ENCODE peak calls at places on chromosomes 13 and 19, in eight cellular contexts. Z, M, D, Y, B, V, N and H are unnamed samples. For H3K9me3, the result is how much of the 10 kb centered on the place peaks cover.

GRCh38 chr19:18051887-18052286 is 34.8 kb downstream of the IL12RB1 start:
- DNase-seq in N (no peak), Y (no peak), B (peak), D (no peak), M (peak), V (peak), Z (no peak), H (no peak)

GRCh38 chr19:47623151-47623920 is 14.4 kb downstream of the BICRA start:
- DNase-seq in V (no peak), Y (no peak), Z (no peak), B (peak), N (no peak), D (peak), M (no peak), H (no peak)

GRCh38 chr19:16702123-16702522 is 17.5 kb upstream of the NWD1 start:
- DNase-seq in B (peak), M (peak), N (no peak), V (peak), Y (no peak), D (no peak), Z (no peak), H (no peak)

GRCh38 chr19:18894254-18895037 is 1.5 kb downstream of the CERS1 start:
- DNase-seq in V (no peak), Y (no peak), M (no peak), N (no peak), B (peak), D (no peak), Z (no peak), H (no peak)

GRCh38 chr19:7888145-7888825 is at the start of gene LRRC8E:
- DNase-seq in B (peak), Z (peak), V (no peak), Y (peak), N (no peak), M (no peak), D (peak), H (no peak)

GRCh38 chr19:7224205-7224833 is 69.9 kb downstream of the INSR start:
- DNase-seq in N (no peak), V (no peak), Z (no peak), B (no peak), M (no peak), D (no peak), Y (peak), H (no peak)

GRCh38 chr13:48636550-48636949 is 17.2 kb upstream of the CYSLTR2 start:
- DNase-seq in Y (no peak), N (no peak), Z (no peak), V (no peak), D (no peak), B (no peak), M (no peak), H (no peak)

GRCh38 chr13:30499338-30499737 is 33.6 kb upstream of the HMGB1 start:
- DNase-seq in M (no peak), B (no peak), N (no peak), Y (no peak), D (no peak), Z (no peak), V (no peak), H (no peak)

GRCh38 chr19:50167314-50167721 is 4.2 kb upstream of the IZUMO2 start:
- DNase-seq in V (no peak), B (no peak), N (no peak), M (no peak), Z (no peak), Y (no peak), D (peak), H (no peak)

GRCh38 chr13:32528358-32528757 is 10.2 kb downstream of the N4BP2L2 start:
- DNase-seq in M (no peak), Z (no peak), N (no peak), B (no peak), V (no peak), Y (no peak), D (peak), H (no peak)

GRCh38 chr19:10464456-10464855 is 38.7 kb downstream of the KEAP1 start:
- DNase-seq in Y (no peak), D (no peak), M (no peak), V (no peak), Z (no peak), B (no peak), N (no peak), H (no peak)

GRCh38 chr19:49790866-49791265 is 22.2 kb downstream of the FUZ start:
- DNase-seq in Y (peak), D (no peak), N (no peak), V (peak), Z (no peak), M (peak), B (no peak), H (no peak)

GRCh38 chr13:110541526-110541920 is 20.0 kb downstream of the RAB20 start:
- DNase-seq in M (no peak), V (no peak), Z (no peak), Y (no peak), B (no peak), D (no peak), N (no peak), H (no peak)

GRCh38 chr13:113083402-113084061 is 22.1 kb upstream of the F7 start:
- DNase-seq in N (no peak), V (peak), B (peak), Z (no peak), D (no peak), M (peak), Y (no peak), H (no peak)

GRCh38 chr19:54556194-54556593 is 17.4 kb upstream of the LILRA2 start:
- DNase-seq in V (no peak), M (no peak), N (no peak), Y (no peak), B (no peak), D (no peak), Z (no peak), H (no peak)

GRCh38 chr19:10309423-10309822 is at the start of gene ZGLP1:
- DNase-seq in B (no peak), N (no peak), V (no peak), D (no peak), M (no peak), Y (no peak), Z (no peak), H (no peak)

GRCh38 chr13:52652980-52653303 is 306 bp downstream of the SUGT1 start:
- DNase-seq in N (no peak), D (no peak), V (no peak), B (no peak), M (no peak), Z (no peak), Y (no peak), H (no peak)

GRCh38 chr19:46976845-46977320 is 42.8 kb upstream of the NPAS1 start:
- DNase-seq in Z (no peak), V (no peak), Y (no peak), B (no peak), N (no peak), M (peak), D (no peak), H (no peak)

GRCh38 chr13:66778461-66778860 is 451.7 kb downstream of the PCDH9 start:
- DNase-seq in V (no peak), Z (no peak), B (no peak), Y (no peak), N (no peak), M (no peak), D (no peak), H (no peak)

GRCh38 chr19:40610396-40611064 is 9.4 kb downstream of the LTBP4 start:
- DNase-seq in M (peak), V (peak), N (peak), Z (peak), D (peak), B (peak), Y (peak), H (peak)

GRCh38 chr19:49492573-49493411 is 3.4 kb upstream of the RPS11 start:
- DNase-seq in N (no peak), M (no peak), Y (no peak), Z (no peak), D (no peak), B (no peak), V (no peak), H (no peak)

GRCh38 chr13:20482818-20483217 is 42.8 kb downstream of the CRYL1 start:
- DNase-seq in D (no peak), Y (no peak), B (no peak), M (no peak), Z (no peak), N (no peak), V (no peak), H (no peak)

GRCh38 chr13:110548891-110549794 is 12.4 kb downstream of the RAB20 start:
- DNase-seq in B (no peak), V (no peak), N (no peak), M (no peak), Y (no peak), Z (no peak), D (no peak), H (no peak)

GRCh38 chr13:81726037-81726726 is 1385.3 kb upstream of the SPRY2 start:
- DNase-seq in N (no peak), Y (no peak), V (no peak), B (no peak), M (no peak), Z (no peak), D (no peak), H (no peak)

GRCh38 chr13:106797081-106797640 is 229.2 kb upstream of the ARGLU1 start:
- DNase-seq in N (no peak), M (no peak), Z (no peak), V (no peak), Y (no peak), D (no peak), B (no peak), H (no peak)

GRCh38 chr13:67232384-67232783 is 2.2 kb upstream of the PCDH9 start:
- DNase-seq in M (no peak), Z (no peak), V (no peak), D (no peak), Y (no peak), N (no peak), B (no peak), H (no peak)

GRCh38 chr13:74883834-74884233 is 598.1 kb downstream of the TBC1D4 start:
- DNase-seq in N (no peak), D (no peak), M (no peak), V (no peak), Z (no peak), B (no peak), Y (no peak), H (no peak)

GRCh38 chr19:11560404-11560988 is 1.5 kb upstream of the ELOF1 start:
- DNase-seq in Y (peak), Z (peak), B (no peak), D (peak), N (peak), M (no peak), V (no peak), H (peak)

GRCh38 chr19:54851353-54851752 is 1.1 kb downstream of the KIR3DL2 start:
- DNase-seq in B (no peak), N (no peak), Y (no peak), M (no peak), V (no peak), D (no peak), Z (no peak), H (no peak)

GRCh38 chr19:17797397-17798201 is 2.7 kb downstream of the B3GNT3 start:
- DNase-seq in V (no peak), D (peak), Z (no peak), Y (no peak), N (no peak), M (no peak), B (no peak), H (no peak)

GRCh38 chr19:5183616-5184015 is 157.0 kb downstream of the PTPRS start:
- DNase-seq in V (no peak), N (no peak), Z (no peak), B (no peak), M (no peak), D (no peak), Y (no peak), H (no peak)

GRCh38 chr13:32443111-32443510 is 15.2 kb upstream of the N4BP2L1 start:
- DNase-seq in D (peak), Z (peak), B (no peak), Y (no peak), V (no peak), N (peak), M (no peak), H (peak)

GRCh38 chr13:110280231-110280813 is 26.6 kb downstream of the COL4A1 start:
- DNase-seq in B (peak), D (no peak), V (no peak), M (no peak), Y (no peak), N (no peak), Z (no peak), H (no peak)

GRCh38 chr19:7500811-7501450 is 12.1 kb upstream of the PEX11G start:
- DNase-seq in Y (peak), V (no peak), M (no peak), D (peak), N (no peak), B (no peak), Z (no peak), H (peak)

GRCh38 chr13:19957320-19958118 is 1.0 kb upstream of the ZMYM2 start:
- DNase-seq in D (peak), N (peak), V (peak), Z (peak), Y (peak), B (peak), M (peak), H (peak)

GRCh38 chr19:18868380-18869230 is 27.4 kb downstream of the CERS1 start:
- DNase-seq in V (no peak), Z (no peak), D (no peak), Y (peak), M (no peak), N (no peak), B (no peak), H (no peak)

GRCh38 chr13:87792878-87793277 is 121.7 kb downstream of the SLITRK5 start:
- DNase-seq in V (no peak), D (no peak), Y (no peak), M (no peak), N (no peak), B (no peak), Z (no peak), H (no peak)

GRCh38 chr19:4061683-4062575 is 4.8 kb downstream of the ZBTB7A start:
- DNase-seq in N (no peak), Y (no peak), Z (no peak), D (peak), M (peak), B (peak), V (no peak), H (no peak)

DNA sequence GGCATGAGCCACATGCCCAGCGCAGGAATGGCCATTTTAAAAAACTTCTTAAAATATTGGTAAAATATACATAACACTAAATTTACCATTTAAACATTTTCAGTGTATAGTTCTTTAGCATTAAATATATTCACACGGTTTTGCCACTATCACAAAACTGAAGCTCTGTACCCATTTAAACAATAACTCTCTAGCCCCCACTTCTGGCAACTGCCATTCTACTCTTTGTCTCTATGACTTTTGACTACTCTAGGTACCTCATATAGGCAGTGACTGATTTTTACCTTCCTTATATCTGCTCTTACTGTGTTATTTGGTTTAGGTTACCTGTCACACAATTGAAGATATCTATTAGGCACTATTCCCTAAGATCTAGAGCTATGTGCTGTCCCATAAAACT is 2.3 kb upstream of the KBTBD7 start:
- DNase-seq in M (no peak), B (no peak), N (no peak), Y (no peak), D (no peak), V (no peak), Z (no peak), H (no peak)
- H3K27ac ChIP-seq in M (no peak), B (no peak), N (no peak), Y (no peak), D (no peak), V (no peak), Z (no peak), H (no peak)

GRCh38 chr19:27929399-27929798 is 1283.6 kb downstream of the UQCRFS1 start:
- DNase-seq in N (no peak), D (no peak), B (no peak), Z (no peak), Y (no peak), V (no peak), M (no peak), H (no peak)
- H3K9me3 ChIP-seq in N (under half), D (under half), B (under half), Z (under half), Y (under half), V (under half), M (under half), H (under half)

GRCh38 chr13:41313117-41313516 is 2.0 kb downstream of the NAA16 start:
- DNase-seq in Z (no peak), B (no peak), V (no peak), D (no peak), Y (no peak), M (no peak), N (no peak), H (no peak)
- H3K27ac ChIP-seq in Z (no peak), B (no peak), V (peak), D (no peak), Y (no peak), M (peak), N (no peak), H (no peak)

GRCh38 chr13:111990362-111990761 is 76.6 kb upstream of the SOX1 start:
- DNase-seq in V (no peak), Y (no peak), Z (no peak), B (no peak), N (no peak), D (no peak), M (no peak), H (no peak)

GRCh38 chr13:111993701-111994100 is 73.2 kb upstream of the SOX1 start:
- DNase-seq in V (no peak), M (no peak), D (no peak), Y (no peak), N (no peak), B (no peak), Z (no peak), H (no peak)

GRCh38 chr13:111994578-111994977 is 72.4 kb upstream of the SOX1 start:
- DNase-seq in D (no peak), M (no peak), Y (no peak), B (no peak), V (no peak), N (no peak), Z (no peak), H (no peak)

GRCh38 chr13:111992911-111993310 is 74.0 kb upstream of the SOX1 start:
- DNase-seq in N (no peak), D (no peak), Z (no peak), M (no peak), Y (no peak), B (no peak), V (no peak), H (no peak)
- H3K9me3 ChIP-seq in N (under half), D (under half), Z (under half), M (under half), Y (under half), B (under half), V (under half), H (under half)

DNA sequence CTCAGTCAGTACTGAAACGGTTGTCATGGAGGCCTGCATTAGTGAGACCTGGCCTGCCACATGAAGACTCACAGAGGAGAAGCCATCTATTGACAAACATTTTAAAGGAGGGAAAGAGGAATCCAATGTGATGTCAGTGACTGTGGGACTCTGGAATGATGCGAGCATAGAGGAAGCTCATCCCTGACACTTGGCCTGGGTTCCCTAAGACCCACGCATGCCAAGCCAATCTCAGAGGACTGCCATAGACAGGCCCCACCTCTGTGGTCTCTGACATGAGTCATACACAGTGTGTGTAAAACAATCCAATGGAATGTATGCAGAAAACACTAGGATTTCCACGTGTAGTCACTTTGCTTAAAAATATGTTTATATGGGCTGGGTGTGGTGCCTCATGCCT is 7.8 kb upstream of the DPY19L3 start:
- DNase-seq in M (no peak), N (no peak), B (no peak), V (no peak), Z (no peak), D (no peak), Y (no peak), H (no peak)
- H3K27ac ChIP-seq in M (no peak), N (no peak), B (no peak), V (no peak), Z (no peak), D (no peak), Y (no peak), H (no peak)

GRCh38 chr19:56946164-56946563 is 105.6 kb upstream of the PEG3 start:
- DNase-seq in N (no peak), V (no peak), D (no peak), M (no peak), Y (peak), Z (no peak), B (no peak), H (no peak)
- H3K9me3 ChIP-seq in N (under half), V (under half), D (under half), M (under half), Y (under half), Z (under half), B (under half), H (under half)

GRCh38 chr13:45456196-45456972 is 8.4 kb upstream of the COG3 start:
- DNase-seq in B (no peak), V (no peak), M (no peak), D (no peak), Z (no peak), N (no peak), Y (no peak), H (no peak)
- H3K27ac ChIP-seq in B (no peak), V (no peak), M (no peak), D (no peak), Z (no peak), N (no peak), Y (no peak), H (no peak)